ENCODE peak calls at places on chromosomes 2 and 18, in eight cellular contexts. One of them, this sample, is unnamed.

GRCh38 chr18:48992791-48993555 is 42.2 kb upstream of the SMAD7 start:
- DNase-seq in psoas muscle: peak
- DNase-seq in stomach: no peak
- DNase-seq in cardiac muscle cell: no peak
- DNase-seq in Peyer's patch: peak
- DNase-seq in fibroblast of lung: no peak
- DNase-seq in fibroblast of mammary gland: no peak
- DNase-seq in choroid plexus epithelial cell: no peak
- DNase-seq in this sample: no peak

GRCh38 chr2:100269889-100270288 is 52.4 kb downstream of the LONRF2 start:
- DNase-seq in psoas muscle: no peak
- DNase-seq in stomach: no peak
- DNase-seq in cardiac muscle cell: no peak
- DNase-seq in Peyer's patch: no peak
- DNase-seq in fibroblast of lung: no peak
- DNase-seq in fibroblast of mammary gland: no peak
- DNase-seq in choroid plexus epithelial cell: no peak
- DNase-seq in this sample: no peak

GRCh38 chr2:230717595-230717994 is 5.0 kb downstream of the CAB39 start:
- DNase-seq in psoas muscle: no peak
- DNase-seq in stomach: no peak
- DNase-seq in cardiac muscle cell: peak
- DNase-seq in Peyer's patch: no peak
- DNase-seq in fibroblast of lung: no peak
- DNase-seq in fibroblast of mammary gland: no peak
- DNase-seq in choroid plexus epithelial cell: peak
- DNase-seq in this sample: no peak

GRCh38 chr2:29526587-29527586 is 394.5 kb downstream of the ALK start:
- DNase-seq in psoas muscle: no peak
- DNase-seq in stomach: no peak
- DNase-seq in cardiac muscle cell: no peak
- DNase-seq in Peyer's patch: no peak
- DNase-seq in fibroblast of lung: no peak
- DNase-seq in fibroblast of mammary gland: no peak
- DNase-seq in choroid plexus epithelial cell: no peak
- DNase-seq in this sample: no peak

GRCh38 chr2:67526283-67526682 is 129.2 kb downstream of the ETAA1 start:
- DNase-seq in psoas muscle: no peak
- DNase-seq in stomach: no peak
- DNase-seq in cardiac muscle cell: no peak
- DNase-seq in Peyer's patch: no peak
- DNase-seq in fibroblast of lung: peak
- DNase-seq in fibroblast of mammary gland: peak
- DNase-seq in choroid plexus epithelial cell: peak
- DNase-seq in this sample: no peak

GRCh38 chr2:73896362-73897239 is 3.8 kb downstream of the ACTG2 start:
- DNase-seq in psoas muscle: no peak
- DNase-seq in stomach: no peak
- DNase-seq in cardiac muscle cell: no peak
- DNase-seq in Peyer's patch: no peak
- DNase-seq in fibroblast of lung: peak
- DNase-seq in fibroblast of mammary gland: peak
- DNase-seq in choroid plexus epithelial cell: peak
- DNase-seq in this sample: peak

GRCh38 chr2:58133395-58133794 is 86.8 kb downstream of the VRK2 start:
- DNase-seq in psoas muscle: no peak
- DNase-seq in stomach: no peak
- DNase-seq in cardiac muscle cell: no peak
- DNase-seq in Peyer's patch: no peak
- DNase-seq in fibroblast of lung: peak
- DNase-seq in fibroblast of mammary gland: peak
- DNase-seq in choroid plexus epithelial cell: peak
- DNase-seq in this sample: no peak

GRCh38 chr2:188028739-188029138 is 262.9 kb upstream of the GULP1 start:
- DNase-seq in psoas muscle: no peak
- DNase-seq in stomach: no peak
- DNase-seq in cardiac muscle cell: no peak
- DNase-seq in Peyer's patch: no peak
- DNase-seq in fibroblast of lung: no peak
- DNase-seq in fibroblast of mammary gland: no peak
- DNase-seq in choroid plexus epithelial cell: no peak
- DNase-seq in this sample: no peak

GRCh38 chr2:49687873-49688272 is 533.6 kb upstream of the FSHR start:
- DNase-seq in psoas muscle: no peak
- DNase-seq in stomach: no peak
- DNase-seq in cardiac muscle cell: peak
- DNase-seq in Peyer's patch: no peak
- DNase-seq in fibroblast of lung: no peak
- DNase-seq in fibroblast of mammary gland: no peak
- DNase-seq in choroid plexus epithelial cell: peak
- DNase-seq in this sample: no peak

GRCh38 chr18:75438891-75439290 is 11.4 kb upstream of the SMIM21 start:
- DNase-seq in psoas muscle: no peak
- DNase-seq in stomach: no peak
- DNase-seq in cardiac muscle cell: no peak
- DNase-seq in Peyer's patch: no peak
- DNase-seq in fibroblast of lung: peak
- DNase-seq in fibroblast of mammary gland: peak
- DNase-seq in choroid plexus epithelial cell: no peak
- DNase-seq in this sample: no peak

GRCh38 chr2:206480161-206480560 is 36.8 kb downstream of the ADAM23 start:
- DNase-seq in psoas muscle: no peak
- DNase-seq in stomach: no peak
- DNase-seq in cardiac muscle cell: peak
- DNase-seq in Peyer's patch: no peak
- DNase-seq in fibroblast of lung: no peak
- DNase-seq in fibroblast of mammary gland: peak
- DNase-seq in choroid plexus epithelial cell: peak
- DNase-seq in this sample: no peak

DNA sequence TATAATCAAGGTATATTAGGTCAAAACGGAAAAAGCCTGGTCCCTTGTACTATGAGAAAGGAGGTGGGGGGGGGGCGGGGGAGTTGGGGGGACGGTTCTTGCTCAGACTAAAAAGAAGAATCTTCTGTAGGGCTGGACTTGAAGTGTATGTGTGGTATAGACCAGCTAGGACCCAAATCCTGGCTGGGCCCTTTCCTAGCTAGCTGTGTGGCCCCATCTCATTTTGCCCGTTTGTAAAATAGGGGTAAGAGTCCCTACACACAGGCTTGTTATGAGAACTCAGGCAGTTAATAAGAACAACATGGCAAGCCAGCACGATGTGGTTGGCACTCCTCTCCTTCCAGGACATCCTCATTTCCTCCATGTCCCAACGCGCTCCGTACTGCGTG is 1.1 kb downstream of the EVA1A start:
- DNase-seq in psoas muscle: no peak
- DNase-seq in stomach: no peak
- DNase-seq in cardiac muscle cell: no peak
- DNase-seq in Peyer's patch: no peak
- DNase-seq in fibroblast of lung: no peak
- DNase-seq in fibroblast of mammary gland: no peak
- DNase-seq in choroid plexus epithelial cell: no peak
- DNase-seq in this sample: no peak
- H3K4me3 ChIP-seq in psoas muscle: peak
- H3K4me3 ChIP-seq in stomach: peak
- H3K4me3 ChIP-seq in cardiac muscle cell: peak
- H3K4me3 ChIP-seq in Peyer's patch: no peak
- H3K4me3 ChIP-seq in fibroblast of lung: peak
- H3K4me3 ChIP-seq in fibroblast of mammary gland: peak
- H3K4me3 ChIP-seq in choroid plexus epithelial cell: peak
- H3K4me3 ChIP-seq in this sample: no peak

GRCh38 chr2:60313470-60314172 is 239.8 kb downstream of the BCL11A start:
- DNase-seq in psoas muscle: no peak
- DNase-seq in stomach: no peak
- DNase-seq in cardiac muscle cell: no peak
- DNase-seq in Peyer's patch: peak
- DNase-seq in fibroblast of lung: no peak
- DNase-seq in fibroblast of mammary gland: no peak
- DNase-seq in choroid plexus epithelial cell: no peak
- DNase-seq in this sample: no peak
- H3K4me3 ChIP-seq in psoas muscle: no peak
- H3K4me3 ChIP-seq in stomach: no peak
- H3K4me3 ChIP-seq in cardiac muscle cell: no peak
- H3K4me3 ChIP-seq in Peyer's patch: no peak
- H3K4me3 ChIP-seq in fibroblast of lung: no peak
- H3K4me3 ChIP-seq in fibroblast of mammary gland: no peak
- H3K4me3 ChIP-seq in choroid plexus epithelial cell: no peak
- H3K4me3 ChIP-seq in this sample: no peak

DNA sequence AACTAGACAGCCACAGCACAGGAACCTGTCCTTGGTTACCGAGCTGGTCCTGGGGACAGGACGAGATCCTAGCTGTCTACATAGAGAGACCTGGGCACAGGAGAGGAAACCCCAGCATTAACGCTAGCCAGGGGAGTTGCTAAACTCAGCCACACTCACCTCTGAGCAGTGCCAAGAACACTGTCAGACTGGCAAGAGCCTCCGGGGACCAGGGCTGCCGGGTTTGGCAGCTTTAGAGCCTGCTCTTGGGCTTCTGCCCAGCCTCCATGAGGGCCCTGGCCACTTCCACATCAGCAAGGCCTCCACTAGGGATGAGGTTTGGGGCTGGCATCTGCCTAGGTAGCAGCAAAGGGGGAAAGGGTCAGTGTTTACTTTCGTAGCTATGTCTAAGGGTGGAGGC is 6.7 kb downstream of the TMBIM1 start:
- DNase-seq in psoas muscle: peak
- DNase-seq in stomach: peak
- DNase-seq in cardiac muscle cell: no peak
- DNase-seq in Peyer's patch: no peak
- DNase-seq in fibroblast of lung: peak
- DNase-seq in fibroblast of mammary gland: peak
- DNase-seq in choroid plexus epithelial cell: no peak
- DNase-seq in this sample: no peak
- H3K4me3 ChIP-seq in psoas muscle: peak
- H3K4me3 ChIP-seq in stomach: peak
- H3K4me3 ChIP-seq in cardiac muscle cell: no peak
- H3K4me3 ChIP-seq in Peyer's patch: no peak
- H3K4me3 ChIP-seq in fibroblast of lung: peak
- H3K4me3 ChIP-seq in fibroblast of mammary gland: no peak
- H3K4me3 ChIP-seq in choroid plexus epithelial cell: no peak
- H3K4me3 ChIP-seq in this sample: peak

GRCh38 chr2:2148776-2149175 is 182.3 kb downstream of the MYT1L start:
- DNase-seq in psoas muscle: no peak
- DNase-seq in stomach: no peak
- DNase-seq in cardiac muscle cell: no peak
- DNase-seq in Peyer's patch: no peak
- DNase-seq in fibroblast of lung: no peak
- DNase-seq in fibroblast of mammary gland: no peak
- DNase-seq in choroid plexus epithelial cell: no peak
- DNase-seq in this sample: no peak
- H3K4me3 ChIP-seq in psoas muscle: no peak
- H3K4me3 ChIP-seq in stomach: no peak
- H3K4me3 ChIP-seq in cardiac muscle cell: no peak
- H3K4me3 ChIP-seq in Peyer's patch: no peak
- H3K4me3 ChIP-seq in fibroblast of lung: no peak
- H3K4me3 ChIP-seq in fibroblast of mammary gland: no peak
- H3K4me3 ChIP-seq in choroid plexus epithelial cell: no peak
- H3K4me3 ChIP-seq in this sample: no peak

DNA sequence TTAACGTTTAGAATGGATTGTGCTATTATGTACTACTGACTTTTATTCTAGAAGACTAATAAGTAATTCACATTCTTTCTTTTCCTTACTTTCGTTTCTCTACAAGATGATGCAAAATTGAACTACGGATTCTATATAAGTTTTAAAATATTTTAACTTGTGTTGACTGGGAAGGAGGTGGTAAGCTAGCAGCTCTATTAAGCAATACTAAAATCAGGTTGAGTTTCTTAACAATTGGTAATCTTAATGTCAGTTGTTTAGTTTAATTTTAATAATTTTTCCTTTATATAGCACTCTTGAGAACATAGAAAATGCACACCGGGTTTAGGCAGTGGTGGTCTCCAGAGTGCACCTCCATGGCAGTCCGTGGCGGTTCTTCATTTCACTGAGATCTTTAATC is 215.2 kb downstream of the MCFD2 start:
- DNase-seq in psoas muscle: no peak
- DNase-seq in stomach: no peak
- DNase-seq in cardiac muscle cell: no peak
- DNase-seq in Peyer's patch: no peak
- DNase-seq in fibroblast of lung: no peak
- DNase-seq in fibroblast of mammary gland: no peak
- DNase-seq in choroid plexus epithelial cell: no peak
- DNase-seq in this sample: no peak
- H3K4me3 ChIP-seq in psoas muscle: peak
- H3K4me3 ChIP-seq in stomach: peak
- H3K4me3 ChIP-seq in cardiac muscle cell: peak
- H3K4me3 ChIP-seq in Peyer's patch: peak
- H3K4me3 ChIP-seq in fibroblast of lung: peak
- H3K4me3 ChIP-seq in fibroblast of mammary gland: peak
- H3K4me3 ChIP-seq in choroid plexus epithelial cell: peak
- H3K4me3 ChIP-seq in this sample: no peak

GRCh38 chr2:25672500-25673169 is 742 bp downstream of the DTNB start:
- DNase-seq in psoas muscle: peak
- DNase-seq in stomach: peak
- DNase-seq in cardiac muscle cell: no peak
- DNase-seq in Peyer's patch: peak
- DNase-seq in fibroblast of lung: peak
- DNase-seq in fibroblast of mammary gland: no peak
- DNase-seq in choroid plexus epithelial cell: peak
- DNase-seq in this sample: peak

GRCh38 chr2:25671622-25672021 is 1.8 kb downstream of the DTNB start:
- DNase-seq in psoas muscle: no peak
- DNase-seq in stomach: peak
- DNase-seq in cardiac muscle cell: no peak
- DNase-seq in Peyer's patch: no peak
- DNase-seq in fibroblast of lung: no peak
- DNase-seq in fibroblast of mammary gland: no peak
- DNase-seq in choroid plexus epithelial cell: no peak
- DNase-seq in this sample: no peak

GRCh38 chr2:25677877-25678276 is 4.5 kb upstream of the DTNB start:
- DNase-seq in psoas muscle: no peak
- DNase-seq in stomach: no peak
- DNase-seq in cardiac muscle cell: no peak
- DNase-seq in Peyer's patch: no peak
- DNase-seq in fibroblast of lung: no peak
- DNase-seq in fibroblast of mammary gland: no peak
- DNase-seq in choroid plexus epithelial cell: no peak
- DNase-seq in this sample: no peak

GRCh38 chr2:25673170-25674002 is at the start of gene DTNB:
- DNase-seq in psoas muscle: peak
- DNase-seq in stomach: peak
- DNase-seq in cardiac muscle cell: peak
- DNase-seq in Peyer's patch: peak
- DNase-seq in fibroblast of lung: peak
- DNase-seq in fibroblast of mammary gland: peak
- DNase-seq in choroid plexus epithelial cell: peak
- DNase-seq in this sample: peak

GRCh38 chr2:25674003-25674362 is 606 bp upstream of the DTNB start:
- DNase-seq in psoas muscle: no peak
- DNase-seq in stomach: no peak
- DNase-seq in cardiac muscle cell: no peak
- DNase-seq in Peyer's patch: peak
- DNase-seq in fibroblast of lung: no peak
- DNase-seq in fibroblast of mammary gland: no peak
- DNase-seq in choroid plexus epithelial cell: no peak
- DNase-seq in this sample: no peak
- H3K4me3 ChIP-seq in psoas muscle: peak
- H3K4me3 ChIP-seq in stomach: peak
- H3K4me3 ChIP-seq in cardiac muscle cell: peak
- H3K4me3 ChIP-seq in Peyer's patch: peak
- H3K4me3 ChIP-seq in fibroblast of lung: peak
- H3K4me3 ChIP-seq in fibroblast of mammary gland: peak
- H3K4me3 ChIP-seq in choroid plexus epithelial cell: peak
- H3K4me3 ChIP-seq in this sample: peak

This sample was measured in CD8-positive, alpha-beta memory T cell.